ENCODE peak calls at places on chromosomes 1 and 21, in eight cellular contexts. Z, U, O, I, P, N, W and B are unnamed samples.

GRCh38 chr21:43727571-43728466 is 8.9 kb downstream of the PDXK start:
- DNase-seq in Z (no peak), U (no peak), O (no peak), I (no peak), P (no peak), N (no peak), W (peak; percentile 27), B (peak; percentile 57)

GRCh38 chr21:42809171-42809570 is 70.2 kb downstream of the WDR4 start:
- DNase-seq in Z (no peak), U (no peak), O (no peak), I (no peak), P (no peak), N (no peak), W (no peak), B (no peak)

GRCh38 chr1:185561629-185562028 is 172.6 kb upstream of the HMCN1 start:
- DNase-seq in Z (no peak), U (no peak), O (no peak), I (no peak), P (no peak), N (no peak), W (no peak), B (no peak)

GRCh38 chr21:24310780-24311179 is 1296.5 kb downstream of the MRPL39 start:
- DNase-seq in Z (no peak), U (no peak), O (no peak), I (no peak), P (no peak), N (no peak), W (no peak), B (no peak)

GRCh38 chr1:235015291-235015990 is 113.2 kb downstream of the TOMM20 start:
- DNase-seq in Z (no peak), U (no peak), O (no peak), I (no peak), P (no peak), N (peak; percentile 71), W (no peak), B (no peak)

GRCh38 chr21:39776589-39776988 is 31.6 kb downstream of the IGSF5 start:
- DNase-seq in Z (no peak), U (no peak), O (peak; percentile 8), I (no peak), P (no peak), N (no peak), W (no peak), B (no peak)

GRCh38 chr1:184929711-184930202 is 44.6 kb downstream of the NIBAN1 start:
- DNase-seq in Z (peak; percentile 41), U (no peak), O (no peak), I (no peak), P (no peak), N (no peak), W (no peak), B (peak; percentile 14)

GRCh38 chr1:47190807-47191206 is 971 bp upstream of the PDZK1IP1 start:
- DNase-seq in Z (peak; percentile 8), U (no peak), O (no peak), I (no peak), P (no peak), N (no peak), W (no peak), B (no peak)